ENCODE peak calls at places on chromosomes 5 and 9, in seven cellular contexts. S, V, M, J, A, Y and F are unnamed samples.

GRCh38 chr5:24642022-24642421 is 2.8 kb downstream of the CDH10 start:
- DNase-seq in S (no peak), V (no peak), M (no peak), J (peak; percentile 8), A (peak; percentile 9), Y (no peak), F (no peak)

GRCh38 chr5:136780518-136780917 is 415.2 kb upstream of the TRPC7 start:
- DNase-seq in S (no peak), V (no peak), M (no peak), J (no peak), A (peak; percentile 6), Y (no peak), F (no peak)

GRCh38 chr9:115035872-115036612 is 81.9 kb downstream of the TNC start:
- DNase-seq in S (peak; percentile 70), V (peak; percentile 44), M (no peak), J (peak; percentile 84), A (peak; percentile 8), Y (no peak), F (peak; percentile 46)

GRCh38 chr5:157487358-157487757 is 27.3 kb downstream of the NIPAL4 start:
- DNase-seq in S (no peak), V (peak; percentile 62), M (no peak), J (no peak), A (no peak), Y (no peak), F (no peak)

GRCh38 chr9:119834064-119834620 is 464.9 kb upstream of the BRINP1 start:
- DNase-seq in S (no peak), V (no peak), M (no peak), J (no peak), A (no peak), Y (no peak), F (no peak)

GRCh38 chr9:34994429-34995287 is 5.1 kb downstream of the DNAJB5 start:
- DNase-seq in S (no peak), V (no peak), M (no peak), J (peak; percentile 64), A (peak; percentile 59), Y (peak; percentile 59), F (no peak)

GRCh38 chr9:121439711-121440110 is 59.9 kb downstream of the GGTA1 start:
- DNase-seq in S (no peak), V (no peak), M (no peak), J (no peak), A (no peak), Y (no peak), F (no peak)

GRCh38 chr9:127033784-127034183 is 88.7 kb downstream of the ANGPTL2 start:
- DNase-seq in S (no peak), V (no peak), M (no peak), J (peak; percentile 60), A (no peak), Y (no peak), F (no peak)

GRCh38 chr5:109655841-109656240 is 33.9 kb upstream of the MAN2A1 start:
- DNase-seq in S (no peak), V (no peak), M (no peak), J (no peak), A (no peak), Y (no peak), F (no peak)

GRCh38 chr9:130692365-130692764 is 1.2 kb upstream of the EXOSC2 start:
- DNase-seq in S (peak; percentile 32), V (no peak), M (no peak), J (no peak), A (no peak), Y (no peak), F (no peak)

GRCh38 chr5:140261403-140262171 is 41.3 kb downstream of the PFDN1 start:
- DNase-seq in S (no peak), V (no peak), M (no peak), J (peak; percentile 93), A (peak; percentile 84), Y (peak; percentile 92), F (no peak)

GRCh38 chr9:134872482-134873231 is 8.0 kb upstream of the FCN2 start:
- DNase-seq in S (no peak), V (peak; percentile 31), M (no peak), J (no peak), A (peak; percentile 8), Y (no peak), F (no peak)

GRCh38 chr5:146884230-146884629 is 5.7 kb upstream of the PPP2R2B start:
- DNase-seq in S (no peak), V (no peak), M (no peak), J (no peak), A (no peak), Y (no peak), F (no peak)

GRCh38 chr5:10018670-10019069 is 231.0 kb downstream of the ATPSCKMT start:
- DNase-seq in S (no peak), V (no peak), M (no peak), J (peak; percentile 97), A (no peak), Y (no peak), F (no peak)

GRCh38 chr5:147901555-147901954 is 4.8 kb downstream of the C5orf46 start:
- DNase-seq in S (no peak), V (no peak), M (no peak), J (peak; percentile 83), A (no peak), Y (no peak), F (no peak)

GRCh38 chr5:138096363-138096762 is 12.5 kb downstream of the WNT8A start:
- DNase-seq in S (no peak), V (no peak), M (no peak), J (no peak), A (no peak), Y (no peak), F (no peak)

GRCh38 chr9:4738866-4739586 is 2.0 kb downstream of the AK3 start:
- DNase-seq in S (no peak), V (no peak), M (no peak), J (no peak), A (peak; percentile 13), Y (no peak), F (no peak)

GRCh38 chr9:73611072-73611471 is 459.4 kb downstream of the ANXA1 start:
- DNase-seq in S (no peak), V (no peak), M (no peak), J (no peak), A (no peak), Y (no peak), F (no peak)

GRCh38 chr9:13688990-13689600 is 409.6 kb upstream of the MPDZ start:
- DNase-seq in S (no peak), V (no peak), M (no peak), J (no peak), A (no peak), Y (no peak), F (no peak)

GRCh38 chr5:94245608-94246007 is 372.8 kb downstream of the KIAA0825 start:
- DNase-seq in S (no peak), V (no peak), M (no peak), J (peak; percentile 3), A (no peak), Y (no peak), F (no peak)

GRCh38 chr5:72596956-72597355 is 89.7 kb upstream of the ZNF366 start:
- DNase-seq in S (no peak), V (no peak), M (no peak), J (no peak), A (peak; percentile 16), Y (no peak), F (no peak)

GRCh38 chr5:150989695-150990094 is 30.7 kb upstream of the GPX3 start:
- DNase-seq in S (peak; percentile 22), V (no peak), M (no peak), J (peak; percentile 21), A (peak; percentile 47), Y (no peak), F (no peak)

GRCh38 chr5:147404706-147405105 is 105.2 kb downstream of the DPYSL3 start:
- DNase-seq in S (no peak), V (no peak), M (no peak), J (no peak), A (no peak), Y (no peak), F (no peak)

GRCh38 chr9:128271112-128271511 is 4.7 kb downstream of the GOLGA2 start:
- DNase-seq in S (no peak), V (no peak), M (no peak), J (no peak), A (no peak), Y (no peak), F (no peak)

GRCh38 chr9:94973491-94973941 is 247.0 kb downstream of the AOPEP start:
- DNase-seq in S (no peak), V (no peak), M (no peak), J (peak; percentile 59), A (no peak), Y (no peak), F (no peak)

GRCh38 chr5:150022163-150022540 is 21.6 kb downstream of the HMGXB3 start:
- DNase-seq in S (no peak), V (no peak), M (no peak), J (peak; percentile 94), A (no peak), Y (no peak), F (no peak)

GRCh38 chr5:168892618-168893017 is 313.4 kb upstream of the PANK3 start:
- DNase-seq in S (no peak), V (no peak), M (no peak), J (no peak), A (no peak), Y (no peak), F (no peak)

GRCh38 chr5:32027717-32028321 is 146.3 kb downstream of the GOLPH3 start:
- DNase-seq in S (no peak), V (no peak), M (no peak), J (peak; percentile 98), A (no peak), Y (peak; percentile 85), F (no peak)

GRCh38 chr5:172909931-172910502 is 49.2 kb upstream of the RPL26L1 start:
- DNase-seq in S (no peak), V (no peak), M (no peak), J (peak; percentile 87), A (no peak), Y (peak; percentile 78), F (no peak)

GRCh38 chr5:151811593-151812321 is 40.0 kb downstream of the G3BP1 start:
- DNase-seq in S (no peak), V (no peak), M (no peak), J (peak; percentile 65), A (no peak), Y (no peak), F (no peak)

GRCh38 chr5:87241555-87241954 is 26.1 kb upstream of the RASA1 start:
- DNase-seq in S (no peak), V (no peak), M (no peak), J (no peak), A (no peak), Y (no peak), F (no peak)

GRCh38 chr5:74761241-74761640 is 5.7 kb downstream of the GFM2 start:
- DNase-seq in S (no peak), V (no peak), M (no peak), J (no peak), A (no peak), Y (no peak), F (no peak)

GRCh38 chr5:64688965-64689364 is 1.3 kb upstream of the SHISAL2B start:
- DNase-seq in S (no peak), V (no peak), M (no peak), J (no peak), A (peak; percentile 23), Y (no peak), F (no peak)

GRCh38 chr5:132283423-132284043 is 10.7 kb upstream of the SLC22A4 start:
- DNase-seq in S (no peak), V (no peak), M (no peak), J (peak; percentile 69), A (no peak), Y (peak; percentile 58), F (no peak)

GRCh38 chr9:133825555-133826198 is 87.5 kb upstream of the SARDH start:
- DNase-seq in S (no peak), V (no peak), M (no peak), J (peak; percentile 72), A (no peak), Y (no peak), F (no peak)

GRCh38 chr5:149893403-149893931 is 51.1 kb downstream of the PDE6A start:
- DNase-seq in S (no peak), V (no peak), M (no peak), J (no peak), A (no peak), Y (no peak), F (no peak)

GRCh38 chr5:69083412-69083811 is 10.4 kb upstream of the SLC30A5 start:
- DNase-seq in S (no peak), V (no peak), M (no peak), J (peak; percentile 32), A (peak; percentile 75), Y (no peak), F (no peak)

GRCh38 chr5:28328691-28329090 is 1290.3 kb upstream of the CDH9 start:
- DNase-seq in S (no peak), V (no peak), M (no peak), J (no peak), A (no peak), Y (no peak), F (no peak)